ENCODE peak calls at places on chromosomes 3 and 15, in four cellular contexts. W is adrenal gland, C is uterus, G is heart left ventricle. I is an unnamed sample. For H3K9me3, the result is how much of the 10 kb centered on the place peaks cover.

GRCh38 chr15:82851981-82852511 is 42.6 kb downstream of the WHAMM start:
- DNase-seq in W (no peak), C (no peak), G (no peak), I (no peak)

GRCh38 chr3:187811580-187812250 is 66.4 kb upstream of the BCL6 start:
- DNase-seq in W (no peak), C (no peak), G (no peak), I (no peak)

GRCh38 chr15:27449041-27449440 is 478.1 kb downstream of the GABRG3 start:
- DNase-seq in W (no peak), C (no peak), G (no peak), I (no peak)

GRCh38 chr15:68310811-68311463 is 33.4 kb downstream of the FEM1B start:
- DNase-seq in W (no peak), C (peak), G (no peak), I (no peak)

GRCh38 chr3:55807210-55807609 is 320.1 kb upstream of the WNT5A start:
- DNase-seq in W (no peak), C (no peak), G (no peak), I (no peak)

GRCh38 chr3:8769088-8769822 is at the start of gene OXTR:
- DNase-seq in W (peak), C (peak), G (peak), I (peak)

GRCh38 chr3:36648241-36649034 is 115.9 kb downstream of the DCLK3 start:
- DNase-seq in W (no peak), C (no peak), G (no peak), I (no peak)

GRCh38 chr3:125141596-125142417 is 70.7 kb downstream of the SLC12A8 start:
- DNase-seq in W (peak), C (peak), G (peak), I (peak)

GRCh38 chr3:148604270-148605085 is 93.2 kb upstream of the AGTR1 start:
- DNase-seq in W (no peak), C (no peak), G (no peak), I (no peak)

GRCh38 chr15:52680041-52680391 is 828 bp upstream of the ATOSA start:
- DNase-seq in W (no peak), C (no peak), G (no peak), I (no peak)

DNA sequence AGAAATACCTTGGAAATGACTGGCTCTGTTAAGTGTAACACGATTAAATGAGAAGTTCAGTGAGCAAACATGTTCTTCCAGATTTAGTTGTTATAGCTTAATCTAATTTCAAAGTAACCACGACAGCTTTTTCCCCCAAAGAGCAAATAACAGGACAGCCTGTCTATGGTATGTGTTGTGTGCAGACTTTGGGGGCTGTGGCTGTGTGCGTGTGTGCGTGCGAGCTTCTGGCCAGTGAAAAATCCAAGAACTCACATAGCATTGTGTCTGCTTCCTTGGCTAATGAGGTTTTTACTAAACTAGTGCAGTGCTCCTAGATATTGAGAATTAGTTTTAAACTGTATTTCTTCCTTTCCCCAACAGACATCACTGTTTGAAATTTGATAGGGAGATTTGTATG is 167.1 kb downstream of the CACNA1D start:
- DNase-seq in W (no peak), C (no peak), G (no peak), I (no peak)
- H3K9me3 ChIP-seq in W (under half), C (under half), G (under half), I (under half)

DNA sequence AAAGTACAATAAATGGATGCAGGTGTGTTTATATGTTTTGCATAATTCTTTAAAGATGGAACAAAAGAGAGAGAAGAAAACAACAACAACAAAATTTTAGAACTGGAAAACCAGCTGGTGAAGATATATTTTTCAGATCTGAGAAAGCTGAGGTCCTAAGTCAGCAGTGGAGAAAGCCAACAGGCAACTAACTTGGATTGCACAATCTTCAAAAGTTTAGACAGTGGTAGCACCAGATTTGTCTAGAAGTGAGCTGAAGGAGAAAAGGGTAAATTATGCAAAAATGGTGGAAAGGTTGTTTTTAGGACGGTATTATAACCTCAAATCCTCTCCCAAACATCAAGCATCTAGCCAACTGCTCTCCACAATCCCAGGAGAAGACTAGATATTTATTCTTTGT is 17.0 kb downstream of the FGF12 start:
- DNase-seq in W (no peak), C (no peak), G (no peak), I (no peak)
- H3K4me3 ChIP-seq in W (no peak), C (no peak), G (no peak), I (no peak)

GRCh38 chr15:95699578-95699977 is 630.9 kb upstream of the NR2F2 start:
- DNase-seq in W (no peak), C (no peak), G (no peak), I (no peak)
- H3K9me3 ChIP-seq in W (under half), C (under half), G (half or more), I (under half)

GRCh38 chr15:100663066-100663465 is 60.7 kb downstream of the ASB7 start:
- DNase-seq in W (no peak), C (no peak), G (no peak), I (peak)
- H3K4me3 ChIP-seq in W (no peak), C (no peak), G (no peak), I (no peak)

DNA sequence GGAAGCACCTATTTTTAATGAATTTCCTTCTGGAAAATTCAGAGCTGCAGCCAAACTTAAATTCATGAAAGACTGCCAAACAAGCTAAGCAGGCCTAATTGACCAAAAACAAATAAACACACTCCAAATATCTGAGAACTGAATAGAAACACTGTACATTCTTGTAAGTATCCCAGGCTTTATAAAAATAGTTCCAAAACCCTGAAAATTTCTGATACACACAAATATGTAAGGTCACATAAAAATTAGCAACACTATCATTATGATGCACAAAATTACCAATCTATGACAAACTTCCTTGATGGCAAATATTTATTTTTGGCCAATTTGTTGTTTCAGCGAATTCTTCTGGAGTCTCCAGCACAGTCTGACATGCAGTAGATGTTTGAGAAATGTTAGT is 117.9 kb upstream of the UBE2E2 start:
- DNase-seq in W (no peak), C (no peak), G (no peak), I (no peak)
- H3K9me3 ChIP-seq in W (under half), C (under half), G (under half), I (under half)

GRCh38 chr15:40787991-40788390 is 18.2 kb downstream of the C15orf62 start:
- DNase-seq in W (no peak), C (no peak), G (no peak), I (no peak)
- H3K4me3 ChIP-seq in W (no peak), C (no peak), G (no peak), I (no peak)

DNA sequence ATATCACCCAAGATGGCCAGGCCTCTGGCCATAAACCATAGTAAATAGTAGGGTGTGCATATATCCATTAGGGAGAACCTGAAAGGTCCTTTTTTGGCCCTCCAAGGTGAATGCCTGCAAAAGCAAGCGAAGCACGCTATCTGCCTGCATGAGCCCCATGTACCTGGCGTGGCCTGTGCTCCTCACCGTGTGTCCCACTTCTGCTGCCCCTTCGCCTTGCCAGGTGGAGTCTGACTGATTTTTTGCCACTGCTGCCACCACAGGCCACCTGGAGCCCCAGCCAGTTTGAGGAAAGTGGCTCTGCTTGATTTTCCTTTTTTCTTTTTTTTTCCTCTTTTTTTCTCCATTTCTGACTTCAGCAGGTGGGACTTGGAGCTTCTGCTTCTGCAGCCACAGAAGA is 139.7 kb downstream of the SNRPN start:
- DNase-seq in W (no peak), C (no peak), G (no peak), I (no peak)
- H3K9me3 ChIP-seq in W (under half), C (under half), G (half or more), I (under half)

I was measured in BE2C.